ENCODE peak calls at places on chromosomes 7 and 10, in eight cellular contexts. Y is tibial nerve; S is vagina; Q is hepatic stellate cell; L is activated T-helper 1 cell treated with anti-CD3 and anti-CD28 coated beads, Interleukin-12 subunit alpha, Interleukin-12 subunit beta, Interleukin-2, Interleukin-4 antibody, amounts not matched to agents 30 ng/mL and 10 ng/mL and 1 ng/mL, durations not matched to agents 14 hours and 24 hours and 36 hours; F is lower lobe of right lung; M is naive B cell; B is NCI-H2081. V is an unnamed sample.

GRCh38 chr10:71836594-71836970 is 14.5 kb downstream of the PSAP start:
- DNase-seq in Y (no peak), S (no peak), Q (no peak), L (no peak), F (no peak), M (no peak), B (no peak), V (peak; percentile 3)

GRCh38 chr7:27108390-27109127 is 6.1 kb upstream of the HOXA2 start:
- DNase-seq in Y (no peak), S (no peak), Q (peak; percentile 69), L (no peak), F (peak; percentile 54), M (no peak), B (no peak), V (peak; percentile 93)

GRCh38 chr10:4541292-4541691 is 284.7 kb upstream of the AKR1E2 start:
- DNase-seq in Y (no peak), S (no peak), Q (peak; percentile 65), L (no peak), F (no peak), M (no peak), B (no peak), V (no peak)

GRCh38 chr10:28679941-28680752 is 2.8 kb downstream of the BAMBI start:
- DNase-seq in Y (no peak), S (peak; percentile 12), Q (peak; percentile 20), L (no peak), F (no peak), M (no peak), B (no peak), V (no peak)

GRCh38 chr10:70445718-70446485 is 4.4 kb upstream of the NODAL start:
- DNase-seq in Y (no peak), S (no peak), Q (peak; percentile 73), L (no peak), F (no peak), M (no peak), B (no peak), V (peak; percentile 19)

GRCh38 chr10:37700886-37701780 is 156.3 kb downstream of the ZNF248 start:
- DNase-seq in Y (no peak), S (peak; percentile 85), Q (no peak), L (no peak), F (no peak), M (no peak), B (no peak), V (no peak)

GRCh38 chr10:127278001-127278400 is 81.6 kb upstream of the INSYN2A start:
- DNase-seq in Y (no peak), S (no peak), Q (peak; percentile 24), L (no peak), F (no peak), M (no peak), B (peak; percentile 82), V (no peak)

GRCh38 chr10:34933676-34934075 is 118.6 kb upstream of the PARD3 start:
- DNase-seq in Y (peak; percentile 45), S (no peak), Q (no peak), L (no peak), F (peak; percentile 52), M (no peak), B (no peak), V (peak; percentile 90)

GRCh38 chr7:29479606-29480200 is 83.9 kb upstream of the PRR15 start:
- DNase-seq in Y (no peak), S (no peak), Q (peak; percentile 17), L (no peak), F (no peak), M (no peak), B (no peak), V (peak; percentile 82)

GRCh38 chr7:47636111-47636692 is 54.3 kb upstream of the TNS3 start:
- DNase-seq in Y (no peak), S (no peak), Q (peak; percentile 41), L (no peak), F (no peak), M (no peak), B (no peak), V (peak; percentile 77)

GRCh38 chr7:93902777-93903423 is 3.5 kb upstream of the GNGT1 start:
- DNase-seq in Y (no peak), S (no peak), Q (peak; percentile 19), L (no peak), F (no peak), M (peak; percentile 14), B (peak; percentile 32), V (no peak)

GRCh38 chr10:6707329-6707728 is 127.3 kb upstream of the PRKCQ start:
- DNase-seq in Y (no peak), S (no peak), Q (no peak), L (no peak), F (no peak), M (no peak), B (no peak), V (no peak)

GRCh38 chr10:77049896-77050295 is 587.7 kb downstream of the KCNMA1 start:
- DNase-seq in Y (no peak), S (no peak), Q (peak; percentile 24), L (no peak), F (no peak), M (no peak), B (no peak), V (no peak)

GRCh38 chr7:19146699-19147098 is 1.5 kb upstream of the FERD3L start:
- DNase-seq in Y (no peak), S (no peak), Q (peak; percentile 6), L (no peak), F (no peak), M (no peak), B (peak; percentile 27), V (no peak)

GRCh38 chr10:132918617-132919373 is 23.6 kb downstream of the CFAP46 start:
- DNase-seq in Y (no peak), S (no peak), Q (no peak), L (no peak), F (peak; percentile 42), M (no peak), B (no peak), V (peak; percentile 66)

GRCh38 chr10:108894402-108895301 is 1028.7 kb downstream of the XPNPEP1 start:
- DNase-seq in Y (no peak), S (no peak), Q (no peak), L (no peak), F (no peak), M (peak; percentile 2), B (no peak), V (no peak)

GRCh38 chr7:424961-425793 is 94.5 kb downstream of the PDGFA start:
- DNase-seq in Y (no peak), S (no peak), Q (peak; percentile 68), L (no peak), F (no peak), M (no peak), B (no peak), V (peak; percentile 68)

GRCh38 chr10:114486938-114487814 is 82.9 kb upstream of the AFAP1L2 start:
- DNase-seq in Y (no peak), S (no peak), Q (no peak), L (no peak), F (no peak), M (no peak), B (no peak), V (no peak)

GRCh38 chr7:99563650-99564049 is 5.2 kb downstream of the ZNF655 start:
- DNase-seq in Y (no peak), S (no peak), Q (peak; percentile 64), L (no peak), F (no peak), M (no peak), B (no peak), V (no peak)

GRCh38 chr10:108783897-108784296 is 1139.4 kb downstream of the XPNPEP1 start:
- DNase-seq in Y (no peak), S (no peak), Q (no peak), L (no peak), F (no peak), M (peak; percentile 6), B (no peak), V (no peak)

GRCh38 chr10:27490807-27491206 is 13.3 kb upstream of the RAB18 start:
- DNase-seq in Y (no peak), S (no peak), Q (no peak), L (no peak), F (no peak), M (no peak), B (no peak), V (no peak)

GRCh38 chr10:48518926-48519730 is 85.7 kb downstream of the ARHGAP22 start:
- DNase-seq in Y (no peak), S (no peak), Q (no peak), L (no peak), F (no peak), M (no peak), B (no peak), V (no peak)

GRCh38 chr7:132422502-132423101 is 153.7 kb downstream of the PLXNA4 start:
- DNase-seq in Y (no peak), S (no peak), Q (no peak), L (no peak), F (no peak), M (no peak), B (no peak), V (no peak)

GRCh38 chr10:1754506-1755177 is 17.3 kb upstream of the ADARB2 start:
- DNase-seq in Y (no peak), S (no peak), Q (no peak), L (no peak), F (no peak), M (no peak), B (no peak), V (no peak)

GRCh38 chr10:21369697-21370096 is 155.8 kb downstream of the SKIDA1 start:
- DNase-seq in Y (no peak), S (no peak), Q (peak; percentile 16), L (no peak), F (no peak), M (no peak), B (no peak), V (no peak)

GRCh38 chr7:108049962-108050361 is 47.0 kb upstream of the LAMB1 start:
- DNase-seq in Y (no peak), S (no peak), Q (no peak), L (no peak), F (no peak), M (no peak), B (no peak), V (no peak)

GRCh38 chr10:121416071-121416470 is 182.2 kb downstream of the FGFR2 start:
- DNase-seq in Y (no peak), S (no peak), Q (no peak), L (no peak), F (no peak), M (no peak), B (no peak), V (no peak)

GRCh38 chr7:158494162-158494586 is 93.4 kb downstream of the PTPRN2 start:
- DNase-seq in Y (no peak), S (no peak), Q (no peak), L (no peak), F (no peak), M (no peak), B (no peak), V (no peak)

GRCh38 chr7:3559178-3559765 is 258.2 kb downstream of the SDK1 start:
- DNase-seq in Y (peak; percentile 75), S (no peak), Q (no peak), L (no peak), F (no peak), M (no peak), B (peak; percentile 32), V (no peak)

GRCh38 chr10:102652170-102652926 is 8.1 kb downstream of the TRIM8 start:
- DNase-seq in Y (no peak), S (no peak), Q (no peak), L (no peak), F (no peak), M (peak; percentile 57), B (no peak), V (peak; percentile 25)

V was measured in kidney.